ENCODE peak calls at places on chromosomes 2 and 18, in five cellular contexts. Y is IMR-90, Q is suprapubic skin, A is ovary, F is body of pancreas. Z is an unnamed sample.

GRCh38 chr2:8633735-8634313 is 48.0 kb upstream of the ID2 start:
- DNase-seq in Y (peak), Q (peak), A (no peak), F (peak), Z (no peak)

GRCh38 chr18:59718108-59719057 is 21.2 kb upstream of the CCBE1 start:
- DNase-seq in Y (peak), Q (no peak), A (no peak), F (no peak), Z (no peak)

GRCh38 chr2:37526856-37527255 is 144.6 kb downstream of the CDC42EP3 start:
- DNase-seq in Y (no peak), Q (no peak), A (no peak), F (no peak), Z (no peak)

GRCh38 chr2:74333175-74333574 is 10.0 kb downstream of the SLC4A5 start:
- DNase-seq in Y (peak), Q (no peak), A (no peak), F (no peak), Z (no peak)

GRCh38 chr2:232347369-232347768 is 31.2 kb upstream of the ALPP start:
- DNase-seq in Y (no peak), Q (no peak), A (no peak), F (no peak), Z (no peak)

GRCh38 chr18:77124452-77124922 is 8.1 kb downstream of the MBP start:
- DNase-seq in Y (no peak), Q (no peak), A (no peak), F (no peak), Z (no peak)

GRCh38 chr2:62423883-62424458 is 82.0 kb downstream of the TMEM17 start:
- DNase-seq in Y (no peak), Q (no peak), A (no peak), F (no peak), Z (no peak)

GRCh38 chr2:100344433-100344832 is 22.1 kb upstream of the LONRF2 start:
- DNase-seq in Y (no peak), Q (no peak), A (no peak), F (no peak), Z (no peak)

GRCh38 chr18:48961547-48961946 is 10.8 kb upstream of the SMAD7 start:
- DNase-seq in Y (peak), Q (no peak), A (no peak), F (no peak), Z (no peak)

GRCh38 chr2:218998414-218999002 is 5.3 kb upstream of the CRYBA2 start:
- DNase-seq in Y (no peak), Q (no peak), A (no peak), F (no peak), Z (no peak)

GRCh38 chr2:147845608-147846002 is 776 bp downstream of the ACVR2A start:
- DNase-seq in Y (peak), Q (no peak), A (no peak), F (no peak), Z (no peak)

GRCh38 chr2:120741514-120742448 is 6.1 kb downstream of the GLI2 start:
- DNase-seq in Y (no peak), Q (no peak), A (peak), F (no peak), Z (no peak)

GRCh38 chr2:24411488-24412146 is 51.3 kb upstream of the ITSN2 start:
- DNase-seq in Y (no peak), Q (no peak), A (no peak), F (no peak), Z (no peak)

GRCh38 chr2:216023055-216023648 is 9.8 kb upstream of the MREG start:
- DNase-seq in Y (peak), Q (no peak), A (no peak), F (peak), Z (no peak)

GRCh38 chr2:173997269-173997668 is 32.1 kb upstream of the SP3 start:
- DNase-seq in Y (peak), Q (peak), A (peak), F (peak), Z (peak)

GRCh38 chr2:155733091-155733870 is 599.2 kb downstream of the NR4A2 start:
- DNase-seq in Y (no peak), Q (no peak), A (no peak), F (no peak), Z (no peak)

DNA sequence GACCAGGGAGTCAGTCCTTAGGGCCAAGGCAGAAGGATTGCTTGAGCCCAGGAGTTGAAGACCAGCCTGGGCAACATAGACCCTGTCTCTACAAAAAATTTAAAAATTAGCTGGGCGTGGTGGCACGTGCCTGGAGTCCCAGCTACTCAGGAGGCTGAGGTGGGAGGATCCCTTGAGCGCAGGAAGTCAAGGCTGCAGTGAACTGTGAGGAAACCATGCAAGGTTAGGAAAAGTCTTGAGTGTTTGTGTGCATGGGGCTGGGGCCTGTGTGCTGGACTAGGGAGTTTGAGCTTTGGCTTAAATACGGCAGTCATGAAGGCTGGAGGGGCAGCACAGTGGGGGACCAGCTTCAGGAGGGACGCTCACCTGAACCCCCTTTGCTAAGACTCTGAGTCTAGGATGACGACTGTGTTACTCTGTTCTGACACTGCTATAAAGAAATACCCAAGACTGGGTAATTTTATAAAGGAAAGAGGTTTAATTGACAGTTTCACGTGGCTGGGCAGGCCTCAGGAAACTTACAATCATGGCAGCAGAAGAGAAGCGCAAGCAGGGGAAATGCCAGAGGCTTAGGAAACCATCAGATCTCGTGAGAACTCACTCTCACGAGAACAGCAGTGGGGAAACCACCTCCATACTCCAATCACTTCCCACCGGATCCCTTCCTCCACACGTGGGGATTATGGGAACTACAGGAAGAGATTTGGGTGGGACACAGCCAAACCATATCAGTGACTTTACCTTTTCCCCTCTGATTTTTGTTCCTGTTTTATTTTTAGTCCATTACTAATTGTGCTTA is 39.4 kb downstream of the GORASP2 start:
- DNase-seq in Y (no peak), Q (no peak), A (no peak), F (no peak), Z (no peak)
- TF ChIP-seq POLR2A in Y (no peak), Q (no peak), A (no peak), F (no peak), Z (no peak)

GRCh38 chr2:9807056-9807455 is 36.2 kb upstream of the TAF1B start:
- DNase-seq in Y (no peak), Q (peak), A (no peak), F (no peak), Z (peak)

GRCh38 chr2:9807555-9808305 is 35.5 kb upstream of the TAF1B start:
- DNase-seq in Y (no peak), Q (peak), A (no peak), F (no peak), Z (no peak)

GRCh38 chr2:9806298-9806610 is 37.0 kb upstream of the TAF1B start:
- DNase-seq in Y (no peak), Q (peak), A (peak), F (no peak), Z (no peak)

GRCh38 chr2:9805435-9806297 is 37.6 kb upstream of the TAF1B start:
- DNase-seq in Y (peak), Q (peak), A (peak), F (no peak), Z (peak)

GRCh38 chr2:9806656-9807055 is 36.6 kb upstream of the TAF1B start:
- DNase-seq in Y (no peak), Q (peak), A (peak), F (no peak), Z (peak)
- TF ChIP-seq CTCF in Y (no peak), Q (no peak), A (no peak), F (no peak), Z (no peak)

DNA sequence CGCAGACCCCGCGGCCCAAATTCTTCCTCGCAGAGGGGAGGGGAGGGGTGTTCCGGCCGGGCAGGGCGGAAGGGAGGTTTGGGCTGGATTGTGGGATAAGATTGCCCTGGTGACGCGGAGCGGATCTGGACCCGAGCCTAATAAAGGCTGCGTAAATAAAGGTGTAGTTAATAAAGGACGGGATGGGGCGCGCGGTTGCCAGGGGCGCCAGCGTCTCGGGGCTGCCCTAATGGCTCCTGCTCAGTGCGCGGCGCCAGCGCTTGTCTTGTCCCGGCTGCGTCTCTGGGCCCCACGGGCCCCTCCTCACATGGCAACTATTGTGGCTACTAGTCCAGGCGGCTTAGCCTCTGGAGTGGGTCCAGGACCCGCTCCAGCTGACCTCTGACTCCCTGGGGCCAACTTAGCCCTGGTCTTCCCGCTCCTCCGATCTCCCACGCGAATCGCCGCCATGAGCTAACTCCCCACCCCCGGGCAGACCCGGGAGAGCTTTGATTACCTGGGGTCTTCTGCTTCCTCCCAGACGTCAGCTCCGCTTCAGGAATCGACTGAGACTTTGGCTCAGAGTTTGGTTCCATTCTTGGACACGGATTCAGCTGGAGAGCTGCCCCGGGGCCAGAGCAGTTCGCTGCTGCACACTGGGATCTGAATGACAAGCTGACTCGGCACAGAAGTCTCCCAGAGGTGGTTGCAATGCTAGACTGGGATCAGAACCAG is 36.5 kb downstream of the SLC25A52 start:
- DNase-seq in Y (no peak), Q (no peak), A (peak), F (peak), Z (no peak)
- H3K4me3 ChIP-seq in Y (peak), Q (peak), A (peak), F (peak), Z (peak)

DNA sequence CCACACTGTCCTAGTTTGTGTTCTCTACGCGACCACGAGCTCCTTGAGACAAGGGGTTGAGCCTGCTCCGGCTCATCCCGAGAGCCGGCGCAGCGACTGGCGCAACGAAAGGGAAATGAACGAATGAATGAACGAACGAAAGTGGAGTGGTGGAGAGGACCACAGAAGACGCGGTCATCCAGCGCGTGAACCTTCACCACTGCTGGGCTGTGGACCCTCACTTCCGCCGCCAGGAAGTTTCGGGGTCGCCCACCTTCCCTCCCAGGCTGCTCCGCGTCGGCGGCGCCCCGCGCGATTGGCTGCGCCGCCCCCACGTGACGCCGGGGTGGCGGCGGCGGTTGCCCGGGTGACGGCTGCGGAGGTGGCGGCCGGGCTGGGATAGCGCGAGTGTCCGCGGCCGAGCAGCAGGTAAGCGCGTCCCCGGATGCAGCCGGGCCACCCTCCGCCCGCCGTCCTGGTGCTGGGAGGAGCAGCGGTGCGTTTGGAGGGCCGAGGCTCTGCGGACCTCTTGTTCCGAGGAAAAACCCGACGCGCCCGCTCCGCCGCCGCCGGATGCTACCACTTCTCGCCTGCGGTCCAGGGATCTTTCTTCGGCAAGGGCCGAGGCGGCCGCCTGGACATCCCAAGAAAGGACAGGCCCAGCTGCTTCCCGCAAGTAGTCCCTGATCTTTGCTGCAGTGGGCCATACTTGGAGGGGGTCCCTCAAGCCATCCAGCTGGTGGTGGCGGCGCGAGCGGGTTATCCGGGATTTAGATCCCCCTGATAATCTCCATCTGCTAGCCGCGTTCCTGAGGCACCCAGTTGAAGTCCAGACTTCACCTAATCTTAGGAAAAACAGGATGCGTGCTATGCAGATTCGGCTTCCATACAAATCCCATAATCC is at the start of gene ARMC9:
- DNase-seq in Y (peak), Q (peak), A (peak), F (peak), Z (no peak)
- TF ChIP-seq POLR2A in Y (no peak), Q (no peak), A (no peak), F (peak), Z (no peak)

GRCh38 chr2:229268626-229269025 is 2.5 kb downstream of the PID1 start:
- DNase-seq in Y (peak), Q (no peak), A (no peak), F (no peak), Z (no peak)

GRCh38 chr2:229270551-229271410 is at the start of gene PID1:
- DNase-seq in Y (peak), Q (peak), A (peak), F (peak), Z (peak)

GRCh38 chr2:229273384-229274338 is 2.6 kb upstream of the PID1 start:
- DNase-seq in Y (peak), Q (no peak), A (peak), F (peak), Z (peak)

GRCh38 chr2:229269146-229269545 is 1.9 kb downstream of the PID1 start:
- DNase-seq in Y (no peak), Q (no peak), A (no peak), F (no peak), Z (no peak)

GRCh38 chr2:229269986-229270385 is 1.1 kb downstream of the PID1 start:
- DNase-seq in Y (no peak), Q (no peak), A (no peak), F (no peak), Z (no peak)
- TF ChIP-seq CTCF in Y (no peak), Q (no peak), A (no peak), F (no peak), Z (no peak)

GRCh38 chr2:178301595-178302324 is 107.4 kb downstream of the OSBPL6 start:
- DNase-seq in Y (no peak), Q (no peak), A (no peak), F (no peak), Z (no peak)

GRCh38 chr2:178295911-178296310 is 101.6 kb downstream of the OSBPL6 start:
- DNase-seq in Y (no peak), Q (no peak), A (no peak), F (no peak), Z (no peak)

GRCh38 chr2:178296394-178297090 is 102.2 kb downstream of the OSBPL6 start:
- DNase-seq in Y (no peak), Q (no peak), A (no peak), F (no peak), Z (no peak)

GRCh38 chr2:178297091-178297411 is 102.7 kb downstream of the OSBPL6 start:
- DNase-seq in Y (no peak), Q (no peak), A (no peak), F (no peak), Z (no peak)

GRCh38 chr2:178298785-178299212 is 104.5 kb downstream of the OSBPL6 start:
- DNase-seq in Y (peak), Q (no peak), A (no peak), F (no peak), Z (no peak)
- H3K4me3 ChIP-seq in Y (no peak), Q (no peak), A (no peak), F (no peak), Z (no peak)

DNA sequence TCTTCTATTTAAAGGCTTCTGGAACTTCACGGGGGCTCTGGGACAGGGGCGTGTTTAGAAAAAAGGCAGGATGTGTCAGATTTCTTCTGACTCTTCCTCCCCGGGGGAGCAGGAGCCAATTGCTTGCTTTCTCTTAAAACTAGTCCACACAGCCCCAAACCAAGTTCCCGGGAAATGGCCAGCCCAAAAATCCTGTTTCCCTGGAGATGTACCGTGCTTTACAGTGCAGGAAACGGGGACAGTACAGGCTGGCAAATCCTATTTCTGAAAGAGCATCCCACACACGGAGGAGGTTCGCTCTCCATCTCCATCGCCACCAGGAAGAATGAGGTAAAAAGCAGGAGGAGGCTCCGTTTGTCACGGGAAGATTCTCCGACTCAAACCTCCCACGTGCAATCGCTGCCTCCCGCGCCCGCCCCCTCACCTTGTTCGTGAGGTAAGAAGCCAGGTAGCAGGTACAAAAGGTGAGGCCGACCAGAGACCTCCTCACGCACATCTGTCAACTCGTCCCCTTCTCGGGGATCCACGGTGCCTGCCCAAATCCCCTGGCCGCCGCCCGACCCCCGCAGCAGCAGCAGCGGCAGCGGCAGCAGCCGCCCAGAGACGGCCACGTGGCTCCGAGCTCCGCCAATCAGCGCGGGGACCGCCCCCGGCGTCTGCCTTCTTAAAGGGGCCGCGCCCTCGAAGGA is 15.6 kb upstream of the RIOK3 start:
- DNase-seq in Y (peak), Q (peak), A (peak), F (peak), Z (peak)
- TF ChIP-seq POLR2A in Y (peak), Q (no peak), A (no peak), F (peak), Z (no peak)